ENCODE peak calls at places on chromosomes 12 and 14, in ten cellular contexts. E, N, D, S, K, U, I, H, F and O are unnamed samples.

GRCh38 chr12:42463671-42464070 is 125.9 kb downstream of the PRICKLE1 start:
- DNase-seq in E (no peak), N (no peak), D (no peak), S (no peak), K (no peak), U (no peak), I (no peak), H (no peak), F (no peak), O (no peak)

GRCh38 chr14:21317433-21317832 is 37.5 kb downstream of the RPGRIP1 start:
- DNase-seq in E (no peak), N (no peak), D (no peak), S (no peak), K (no peak), U (no peak), I (no peak), H (no peak), F (no peak), O (no peak)

GRCh38 chr12:95203477-95203843 is 13.8 kb downstream of the FGD6 start:
- DNase-seq in E (no peak), N (no peak), D (no peak), S (no peak), K (no peak), U (no peak), I (no peak), H (no peak), F (no peak), O (no peak)

GRCh38 chr14:96038558-96038919 is 623 bp upstream of the C14orf132 start:
- DNase-seq in E (no peak), N (no peak), D (no peak), S (no peak), K (no peak), U (peak; percentile 2), I (no peak), H (no peak), F (no peak), O (no peak)

GRCh38 chr14:102075155-102075554 is 11.7 kb downstream of the HSP90AA1 start:
- DNase-seq in E (peak; percentile 13), N (no peak), D (no peak), S (no peak), K (no peak), U (no peak), I (no peak), H (no peak), F (no peak), O (no peak)

GRCh38 chr12:79776111-79776510 is 85.3 kb upstream of the PAWR start:
- DNase-seq in E (no peak), N (no peak), D (no peak), S (no peak), K (no peak), U (no peak), I (no peak), H (no peak), F (no peak), O (no peak)

GRCh38 chr12:86260183-86260582 is 4.0 kb upstream of the MGAT4C start:
- DNase-seq in E (no peak), N (no peak), D (no peak), S (no peak), K (no peak), U (no peak), I (no peak), H (no peak), F (no peak), O (no peak)

GRCh38 chr12:57237653-57237951 is 8.1 kb downstream of the SHMT2 start:
- DNase-seq in E (peak; percentile 26), N (no peak), D (no peak), S (no peak), K (no peak), U (no peak), I (no peak), H (no peak), F (no peak), O (no peak)

GRCh38 chr12:96233168-96233567 is 39.0 kb downstream of the ELK3 start:
- DNase-seq in E (no peak), N (no peak), D (no peak), S (no peak), K (no peak), U (no peak), I (no peak), H (no peak), F (no peak), O (no peak)

GRCh38 chr14:23061995-23062394 is 4.7 kb upstream of the CDH24 start:
- DNase-seq in E (peak; percentile 61), N (no peak), D (no peak), S (no peak), K (no peak), U (no peak), I (peak; percentile 82), H (no peak), F (no peak), O (no peak)

GRCh38 chr14:61493996-61494395 is 172.6 kb downstream of the PRKCH start:
- DNase-seq in E (no peak), N (no peak), D (no peak), S (no peak), K (no peak), U (no peak), I (no peak), H (no peak), F (no peak), O (no peak)

GRCh38 chr14:51305761-51306160 is 65.7 kb downstream of the TMX1 start:
- DNase-seq in E (no peak), N (no peak), D (no peak), S (no peak), K (no peak), U (no peak), I (no peak), H (no peak), F (no peak), O (no peak)

GRCh38 chr12:76449572-76449971 is 101.4 kb upstream of the BBS10 start:
- DNase-seq in E (no peak), N (no peak), D (no peak), S (no peak), K (no peak), U (no peak), I (no peak), H (no peak), F (no peak), O (no peak)

GRCh38 chr12:108519558-108519957 is 4.5 kb downstream of the FICD start:
- DNase-seq in E (no peak), N (no peak), D (no peak), S (no peak), K (no peak), U (no peak), I (peak; percentile 29), H (no peak), F (no peak), O (no peak)

GRCh38 chr14:73723411-73723798 is 9.2 kb upstream of the PNMA1 start:
- DNase-seq in E (no peak), N (no peak), D (no peak), S (no peak), K (no peak), U (no peak), I (no peak), H (no peak), F (no peak), O (no peak)

GRCh38 chr14:44700184-44700583 is 193.1 kb upstream of the FSCB start:
- DNase-seq in E (no peak), N (no peak), D (no peak), S (no peak), K (no peak), U (no peak), I (no peak), H (no peak), F (no peak), O (no peak)

GRCh38 chr12:63387736-63388135 is 236.7 kb upstream of the AVPR1A start:
- DNase-seq in E (no peak), N (no peak), D (no peak), S (no peak), K (no peak), U (no peak), I (no peak), H (no peak), F (no peak), O (no peak)

GRCh38 chr14:104969741-104970230 is 8.4 kb downstream of the AHNAK2 start:
- DNase-seq in E (peak; percentile 42), N (no peak), D (no peak), S (no peak), K (no peak), U (no peak), I (no peak), H (no peak), F (no peak), O (no peak)

GRCh38 chr14:101004954-101005353 is 101.4 kb upstream of the RTL1 start:
- DNase-seq in E (no peak), N (no peak), D (no peak), S (no peak), K (no peak), U (no peak), I (no peak), H (no peak), F (no peak), O (no peak)

GRCh38 chr12:2243275-2243674 is 190.5 kb downstream of the CACNA1C start:
- DNase-seq in E (no peak), N (no peak), D (no peak), S (no peak), K (no peak), U (peak; percentile 6), I (no peak), H (no peak), F (no peak), O (no peak)

GRCh38 chr12:107504503-107504885 is 181.1 kb upstream of the PWP1 start:
- DNase-seq in E (no peak), N (no peak), D (no peak), S (no peak), K (no peak), U (no peak), I (no peak), H (no peak), F (no peak), O (no peak)

GRCh38 chr12:58395470-58395869 is 454.1 kb downstream of the ATP23 start:
- DNase-seq in E (no peak), N (no peak), D (no peak), S (no peak), K (no peak), U (no peak), I (no peak), H (no peak), F (no peak), O (no peak)

GRCh38 chr12:114403690-114404450 is 2.1 kb downstream of the TBX5 start:
- DNase-seq in E (peak; percentile 71), N (no peak), D (no peak), S (no peak), K (no peak), U (no peak), I (no peak), H (no peak), F (no peak), O (no peak)

GRCh38 chr14:74838141-74838540 is 37.8 kb downstream of the PROX2 start:
- DNase-seq in E (no peak), N (no peak), D (no peak), S (no peak), K (no peak), U (no peak), I (no peak), H (no peak), F (no peak), O (no peak)

GRCh38 chr14:36516719-36517241 is 3.3 kb downstream of the NKX2-1 start:
- DNase-seq in E (no peak), N (no peak), D (no peak), S (no peak), K (no peak), U (no peak), I (no peak), H (no peak), F (no peak), O (no peak)

GRCh38 chr14:34029921-34030334 is 79.1 kb upstream of the EGLN3 start:
- DNase-seq in E (peak; percentile 65), N (no peak), D (no peak), S (no peak), K (no peak), U (no peak), I (no peak), H (no peak), F (no peak), O (no peak)

GRCh38 chr14:103091041-103091882 is 3.3 kb upstream of the EXOC3L4 start:
- DNase-seq in E (peak; percentile 78), N (no peak), D (peak; percentile 80), S (peak; percentile 75), K (peak; percentile 76), U (peak; percentile 83), I (peak; percentile 89), H (peak; percentile 80), F (peak; percentile 70), O (peak; percentile 79)

GRCh38 chr14:55699131-55700057 is 119.4 kb downstream of the KTN1 start:
- DNase-seq in E (no peak), N (no peak), D (peak; percentile 30), S (no peak), K (no peak), U (no peak), I (no peak), H (no peak), F (no peak), O (no peak)